ENCODE peak calls at places on chromosomes 12 and 14, in eight cellular contexts. One of them, this sample, is unnamed.

GRCh38 chr14:91996951-91997371 is 42.9 kb downstream of the TRIP11 start:
- DNase-seq in glutamatergic neuron: no peak
- DNase-seq in fibroblast of the conjunctiva: peak; percentile 79
- DNase-seq in adrenal gland: no peak
- DNase-seq in GM18507: no peak
- DNase-seq in ELF-1: peak; percentile 2
- DNase-seq in fibroblast of lung: peak; percentile 88
- DNase-seq in HL-60: peak; percentile 17
- DNase-seq in this sample: no peak

GRCh38 chr12:99352269-99352668 is 295.3 kb upstream of the GARIN6 start:
- DNase-seq in glutamatergic neuron: no peak
- DNase-seq in fibroblast of the conjunctiva: no peak
- DNase-seq in adrenal gland: no peak
- DNase-seq in GM18507: no peak
- DNase-seq in ELF-1: no peak
- DNase-seq in fibroblast of lung: no peak
- DNase-seq in HL-60: no peak
- DNase-seq in this sample: no peak

GRCh38 chr12:3493225-3494049 is 2.4 kb downstream of the PRMT8 start:
- DNase-seq in glutamatergic neuron: peak; percentile 71
- DNase-seq in fibroblast of the conjunctiva: no peak
- DNase-seq in adrenal gland: no peak
- DNase-seq in GM18507: no peak
- DNase-seq in ELF-1: peak; percentile 39
- DNase-seq in fibroblast of lung: no peak
- DNase-seq in HL-60: no peak
- DNase-seq in this sample: no peak

GRCh38 chr12:94140556-94140955 is 7.8 kb upstream of the PLXNC1 start:
- DNase-seq in glutamatergic neuron: peak; percentile 36
- DNase-seq in fibroblast of the conjunctiva: no peak
- DNase-seq in adrenal gland: peak; percentile 13
- DNase-seq in GM18507: no peak
- DNase-seq in ELF-1: peak; percentile 81
- DNase-seq in fibroblast of lung: no peak
- DNase-seq in HL-60: peak; percentile 33
- DNase-seq in this sample: peak; percentile 30

GRCh38 chr12:94374124-94374523 is 85.5 kb downstream of the CEP83 start:
- DNase-seq in glutamatergic neuron: no peak
- DNase-seq in fibroblast of the conjunctiva: no peak
- DNase-seq in adrenal gland: no peak
- DNase-seq in GM18507: no peak
- DNase-seq in ELF-1: no peak
- DNase-seq in fibroblast of lung: no peak
- DNase-seq in HL-60: no peak
- DNase-seq in this sample: no peak

GRCh38 chr12:48331389-48331788 is 19.3 kb downstream of the ZNF641 start:
- DNase-seq in glutamatergic neuron: no peak
- DNase-seq in fibroblast of the conjunctiva: no peak
- DNase-seq in adrenal gland: no peak
- DNase-seq in GM18507: no peak
- DNase-seq in ELF-1: no peak
- DNase-seq in fibroblast of lung: no peak
- DNase-seq in HL-60: no peak
- DNase-seq in this sample: no peak

GRCh38 chr12:121872546-121873223 is 14.0 kb upstream of the HPD start:
- DNase-seq in glutamatergic neuron: no peak
- DNase-seq in fibroblast of the conjunctiva: peak; percentile 93
- DNase-seq in adrenal gland: no peak
- DNase-seq in GM18507: no peak
- DNase-seq in ELF-1: peak; percentile 71
- DNase-seq in fibroblast of lung: peak; percentile 98
- DNase-seq in HL-60: no peak
- DNase-seq in this sample: no peak

GRCh38 chr14:74408870-74409269 is 17.1 kb downstream of the SYNDIG1L start:
- DNase-seq in glutamatergic neuron: no peak
- DNase-seq in fibroblast of the conjunctiva: no peak
- DNase-seq in adrenal gland: no peak
- DNase-seq in GM18507: no peak
- DNase-seq in ELF-1: no peak
- DNase-seq in fibroblast of lung: no peak
- DNase-seq in HL-60: no peak
- DNase-seq in this sample: no peak

GRCh38 chr14:101046071-101046470 is 142.5 kb upstream of the RTL1 start:
- DNase-seq in glutamatergic neuron: no peak
- DNase-seq in fibroblast of the conjunctiva: no peak
- DNase-seq in adrenal gland: no peak
- DNase-seq in GM18507: no peak
- DNase-seq in ELF-1: no peak
- DNase-seq in fibroblast of lung: no peak
- DNase-seq in HL-60: no peak
- DNase-seq in this sample: no peak

GRCh38 chr12:75311369-75311768 is 18.8 kb downstream of the CAPS2 start:
- DNase-seq in glutamatergic neuron: no peak
- DNase-seq in fibroblast of the conjunctiva: no peak
- DNase-seq in adrenal gland: no peak
- DNase-seq in GM18507: no peak
- DNase-seq in ELF-1: no peak
- DNase-seq in fibroblast of lung: no peak
- DNase-seq in HL-60: no peak
- DNase-seq in this sample: no peak

GRCh38 chr12:65818454-65819382 is 5.6 kb upstream of the HMGA2 start:
- DNase-seq in glutamatergic neuron: no peak
- DNase-seq in fibroblast of the conjunctiva: no peak
- DNase-seq in adrenal gland: no peak
- DNase-seq in GM18507: no peak
- DNase-seq in ELF-1: no peak
- DNase-seq in fibroblast of lung: no peak
- DNase-seq in HL-60: no peak
- DNase-seq in this sample: no peak

GRCh38 chr12:26109343-26109841 is 15.4 kb downstream of the BHLHE41 start:
- DNase-seq in glutamatergic neuron: no peak
- DNase-seq in fibroblast of the conjunctiva: no peak
- DNase-seq in adrenal gland: no peak
- DNase-seq in GM18507: no peak
- DNase-seq in ELF-1: peak; percentile 25
- DNase-seq in fibroblast of lung: peak; percentile 90
- DNase-seq in HL-60: no peak
- DNase-seq in this sample: no peak

GRCh38 chr12:29234965-29235364 is 85.9 kb downstream of the FAR2 start:
- DNase-seq in glutamatergic neuron: no peak
- DNase-seq in fibroblast of the conjunctiva: no peak
- DNase-seq in adrenal gland: no peak
- DNase-seq in GM18507: no peak
- DNase-seq in ELF-1: no peak
- DNase-seq in fibroblast of lung: peak; percentile 32
- DNase-seq in HL-60: no peak
- DNase-seq in this sample: no peak

GRCh38 chr14:69648480-69649414 is 37.4 kb downstream of the SUSD6 start:
- DNase-seq in glutamatergic neuron: no peak
- DNase-seq in fibroblast of the conjunctiva: no peak
- DNase-seq in adrenal gland: no peak
- DNase-seq in GM18507: no peak
- DNase-seq in ELF-1: no peak
- DNase-seq in fibroblast of lung: peak; percentile 64
- DNase-seq in HL-60: no peak
- DNase-seq in this sample: peak; percentile 44

GRCh38 chr14:91114079-91115065 is 499 bp downstream of the DGLUCY start:
- DNase-seq in glutamatergic neuron: no peak
- DNase-seq in fibroblast of the conjunctiva: no peak
- DNase-seq in adrenal gland: peak; percentile 66
- DNase-seq in GM18507: peak; percentile 60
- DNase-seq in ELF-1: peak; percentile 98
- DNase-seq in fibroblast of lung: peak; percentile 70
- DNase-seq in HL-60: peak; percentile 81
- DNase-seq in this sample: peak; percentile 73

GRCh38 chr12:120260607-120261006 is 4.9 kb downstream of the PXN start:
- DNase-seq in glutamatergic neuron: no peak
- DNase-seq in fibroblast of the conjunctiva: no peak
- DNase-seq in adrenal gland: no peak
- DNase-seq in GM18507: no peak
- DNase-seq in ELF-1: no peak
- DNase-seq in fibroblast of lung: no peak
- DNase-seq in HL-60: no peak
- DNase-seq in this sample: no peak

GRCh38 chr12:34402899-34403705 is 380.8 kb downstream of the ALG10 start:
- DNase-seq in glutamatergic neuron: peak; percentile 2
- DNase-seq in fibroblast of the conjunctiva: no peak
- DNase-seq in adrenal gland: no peak
- DNase-seq in GM18507: no peak
- DNase-seq in ELF-1: no peak
- DNase-seq in fibroblast of lung: no peak
- DNase-seq in HL-60: no peak
- DNase-seq in this sample: no peak

GRCh38 chr14:88838015-88838414 is 13.6 kb downstream of the TTC8 start:
- DNase-seq in glutamatergic neuron: no peak
- DNase-seq in fibroblast of the conjunctiva: no peak
- DNase-seq in adrenal gland: no peak
- DNase-seq in GM18507: no peak
- DNase-seq in ELF-1: no peak
- DNase-seq in fibroblast of lung: no peak
- DNase-seq in HL-60: no peak
- DNase-seq in this sample: no peak

GRCh38 chr12:19850341-19851065 is 411.2 kb downstream of the AEBP2 start:
- DNase-seq in glutamatergic neuron: no peak
- DNase-seq in fibroblast of the conjunctiva: no peak
- DNase-seq in adrenal gland: no peak
- DNase-seq in GM18507: no peak
- DNase-seq in ELF-1: no peak
- DNase-seq in fibroblast of lung: peak; percentile 18
- DNase-seq in HL-60: no peak
- DNase-seq in this sample: no peak

GRCh38 chr14:62736426-62737043 is 308.7 kb downstream of the KCNH5 start:
- DNase-seq in glutamatergic neuron: no peak
- DNase-seq in fibroblast of the conjunctiva: no peak
- DNase-seq in adrenal gland: no peak
- DNase-seq in GM18507: no peak
- DNase-seq in ELF-1: peak; percentile 54
- DNase-seq in fibroblast of lung: peak; percentile 18
- DNase-seq in HL-60: no peak
- DNase-seq in this sample: no peak

GRCh38 chr14:101103321-101103901 is 199.9 kb upstream of the RTL1 start:
- DNase-seq in glutamatergic neuron: no peak
- DNase-seq in fibroblast of the conjunctiva: no peak
- DNase-seq in adrenal gland: no peak
- DNase-seq in GM18507: no peak
- DNase-seq in ELF-1: peak; percentile 27
- DNase-seq in fibroblast of lung: no peak
- DNase-seq in HL-60: no peak
- DNase-seq in this sample: no peak

GRCh38 chr12:114820773-114821172 is 136.8 kb upstream of the TBX3 start:
- DNase-seq in glutamatergic neuron: no peak
- DNase-seq in fibroblast of the conjunctiva: no peak
- DNase-seq in adrenal gland: no peak
- DNase-seq in GM18507: no peak
- DNase-seq in ELF-1: no peak
- DNase-seq in fibroblast of lung: no peak
- DNase-seq in HL-60: no peak
- DNase-seq in this sample: no peak

GRCh38 chr12:105738036-105738435 is 400.7 kb downstream of the NUAK1 start:
- DNase-seq in glutamatergic neuron: no peak
- DNase-seq in fibroblast of the conjunctiva: no peak
- DNase-seq in adrenal gland: peak; percentile 41
- DNase-seq in GM18507: no peak
- DNase-seq in ELF-1: no peak
- DNase-seq in fibroblast of lung: peak; percentile 33
- DNase-seq in HL-60: no peak
- DNase-seq in this sample: no peak

GRCh38 chr12:113130457-113131135 is 5.0 kb downstream of the RASAL1 start:
- DNase-seq in glutamatergic neuron: peak; percentile 45
- DNase-seq in fibroblast of the conjunctiva: no peak
- DNase-seq in adrenal gland: peak; percentile 66
- DNase-seq in GM18507: no peak
- DNase-seq in ELF-1: peak; percentile 51
- DNase-seq in fibroblast of lung: no peak
- DNase-seq in HL-60: no peak
- DNase-seq in this sample: no peak

GRCh38 chr12:13957576-13957975 is 23.8 kb downstream of the GRIN2B start:
- DNase-seq in glutamatergic neuron: no peak
- DNase-seq in fibroblast of the conjunctiva: no peak
- DNase-seq in adrenal gland: no peak
- DNase-seq in GM18507: no peak
- DNase-seq in ELF-1: no peak
- DNase-seq in fibroblast of lung: no peak
- DNase-seq in HL-60: no peak
- DNase-seq in this sample: no peak